ENCODE peak calls at places on chromosomes 1 and 21, in ten cellular contexts. V, F, D, K, C, E, H, T, L and Z are unnamed samples. For H3K36me3, the result is how much of the 10 kb centered on the place peaks cover.

GRCh38 chr1:224114787-224115175 is 870 bp downstream of the FBXO28 start:
- DNase-seq in V (no peak), F (no peak), D (no peak), K (no peak), C (no peak), E (no peak), H (no peak), T (no peak), L (no peak), Z (no peak)

GRCh38 chr1:18452550-18452949 is 28.2 kb upstream of the KLHDC7A start:
- DNase-seq in V (no peak), F (no peak), D (no peak), K (peak), C (no peak), E (peak), H (no peak), T (no peak), L (no peak), Z (peak)

GRCh38 chr1:200034821-200035396 is 7.4 kb downstream of the NR5A2 start:
- DNase-seq in V (no peak), F (peak), D (peak), K (no peak), C (no peak), E (no peak), H (no peak), T (no peak), L (no peak), Z (no peak)

GRCh38 chr1:173570370-173571030 is 32.4 kb downstream of the SLC9C2 start:
- DNase-seq in V (no peak), F (no peak), D (no peak), K (no peak), C (no peak), E (no peak), H (no peak), T (no peak), L (no peak), Z (no peak)

GRCh38 chr1:156260896-156261295 is 13.0 kb upstream of the PAQR6 start:
- DNase-seq in V (no peak), F (no peak), D (no peak), K (no peak), C (no peak), E (no peak), H (no peak), T (no peak), L (no peak), Z (no peak)

GRCh38 chr1:86713477-86713876 is 9.1 kb downstream of the SH3GLB1 start:
- DNase-seq in V (no peak), F (no peak), D (no peak), K (no peak), C (no peak), E (no peak), H (no peak), T (no peak), L (no peak), Z (no peak)

GRCh38 chr1:40047769-40048168 is 7.2 kb downstream of the CAP1 start:
- DNase-seq in V (no peak), F (no peak), D (no peak), K (no peak), C (no peak), E (no peak), H (no peak), T (no peak), L (no peak), Z (no peak)

GRCh38 chr1:44526295-44527073 is 121.4 kb downstream of the RNF220 start:
- DNase-seq in V (no peak), F (no peak), D (no peak), K (no peak), C (no peak), E (no peak), H (no peak), T (no peak), L (no peak), Z (no peak)

GRCh38 chr1:55338448-55338820 is 123.3 kb upstream of the USP24 start:
- DNase-seq in V (no peak), F (no peak), D (no peak), K (no peak), C (no peak), E (no peak), H (no peak), T (no peak), L (no peak), Z (no peak)

GRCh38 chr21:37452222-37452621 is 85.6 kb downstream of the DYRK1A start:
- DNase-seq in V (peak), F (peak), D (no peak), K (no peak), C (no peak), E (no peak), H (no peak), T (no peak), L (peak), Z (no peak)

GRCh38 chr1:159996653-159997052 is 35.1 kb downstream of the PIGM start:
- DNase-seq in V (no peak), F (peak), D (no peak), K (no peak), C (no peak), E (no peak), H (no peak), T (peak), L (no peak), Z (no peak)

GRCh38 chr1:30395631-30396030 is 327.8 kb downstream of the MATN1 start:
- DNase-seq in V (no peak), F (no peak), D (no peak), K (no peak), C (no peak), E (no peak), H (no peak), T (no peak), L (no peak), Z (no peak)

GRCh38 chr1:93842750-93843500 is 36.1 kb downstream of the DNTTIP2 start:
- DNase-seq in V (no peak), F (peak), D (no peak), K (peak), C (no peak), E (no peak), H (no peak), T (peak), L (no peak), Z (no peak)

GRCh38 chr1:214588963-214589597 is 13.9 kb upstream of the CENPF start:
- DNase-seq in V (no peak), F (peak), D (no peak), K (no peak), C (no peak), E (no peak), H (no peak), T (no peak), L (no peak), Z (no peak)

GRCh38 chr1:111214086-111214801 is 13.3 kb upstream of the CHI3L2 start:
- DNase-seq in V (no peak), F (peak), D (no peak), K (peak), C (no peak), E (no peak), H (no peak), T (no peak), L (no peak), Z (peak)

GRCh38 chr1:75602486-75602885 is 8.4 kb downstream of the SLC44A5 start:
- DNase-seq in V (no peak), F (no peak), D (no peak), K (no peak), C (no peak), E (no peak), H (no peak), T (no peak), L (no peak), Z (no peak)

GRCh38 chr1:9449106-9449627 is 90.1 kb upstream of the SLC25A33 start:
- DNase-seq in V (no peak), F (peak), D (no peak), K (no peak), C (no peak), E (no peak), H (no peak), T (no peak), L (no peak), Z (no peak)

GRCh38 chr21:44391345-44392091 is 38.1 kb downstream of the TRPM2 start:
- DNase-seq in V (peak), F (no peak), D (peak), K (no peak), C (peak), E (no peak), H (no peak), T (no peak), L (no peak), Z (no peak)

GRCh38 chr1:100164226-100164625 is 13.8 kb downstream of the LRRC39 start:
- DNase-seq in V (no peak), F (peak), D (no peak), K (no peak), C (no peak), E (no peak), H (no peak), T (no peak), L (no peak), Z (no peak)

GRCh38 chr21:26177187-26177586 is 6.6 kb upstream of the APP start:
- DNase-seq in V (no peak), F (no peak), D (no peak), K (no peak), C (no peak), E (no peak), H (no peak), T (no peak), L (no peak), Z (no peak)

GRCh38 chr1:42136466-42136865 is 16.7 kb upstream of the GUCA2B start:
- DNase-seq in V (no peak), F (no peak), D (no peak), K (no peak), C (no peak), E (no peak), H (no peak), T (no peak), L (no peak), Z (no peak)

GRCh38 chr1:40774266-40774998 is 9.2 kb upstream of the KCNQ4 start:
- DNase-seq in V (no peak), F (peak), D (peak), K (peak), C (peak), E (peak), H (peak), T (no peak), L (no peak), Z (peak)

GRCh38 chr1:204318324-204318723 is 41.4 kb downstream of the PLEKHA6 start:
- DNase-seq in V (no peak), F (no peak), D (no peak), K (no peak), C (no peak), E (no peak), H (no peak), T (no peak), L (no peak), Z (no peak)

GRCh38 chr1:12047120-12047876 is 15.8 kb upstream of the TNFRSF8 start:
- DNase-seq in V (no peak), F (peak), D (no peak), K (no peak), C (peak), E (peak), H (peak), T (no peak), L (no peak), Z (no peak)

GRCh38 chr1:50977575-50978143 is 7.6 kb downstream of the CDKN2C start:
- DNase-seq in V (peak), F (peak), D (peak), K (peak), C (peak), E (no peak), H (peak), T (no peak), L (no peak), Z (no peak)

GRCh38 chr1:117607471-117607870 is 1.6 kb downstream of the TENT5C start:
- DNase-seq in V (no peak), F (no peak), D (peak), K (peak), C (peak), E (peak), H (peak), T (no peak), L (no peak), Z (no peak)

GRCh38 chr1:112815376-112815775 is 100.2 kb upstream of the PPM1J start:
- DNase-seq in V (no peak), F (no peak), D (no peak), K (no peak), C (no peak), E (no peak), H (no peak), T (no peak), L (no peak), Z (no peak)

GRCh38 chr1:204990059-204990664 is 52.9 kb upstream of the CNTN2 start:
- DNase-seq in V (no peak), F (no peak), D (no peak), K (no peak), C (no peak), E (no peak), H (no peak), T (no peak), L (no peak), Z (no peak)

GRCh38 chr1:57293214-57293613 is 130.6 kb downstream of the DAB1 start:
- DNase-seq in V (no peak), F (no peak), D (no peak), K (no peak), C (no peak), E (no peak), H (no peak), T (no peak), L (no peak), Z (no peak)

GRCh38 chr1:184555665-184556641 is 169.1 kb downstream of the C1orf21 start:
- DNase-seq in V (no peak), F (no peak), D (no peak), K (no peak), C (no peak), E (no peak), H (no peak), T (no peak), L (no peak), Z (no peak)

GRCh38 chr21:36059823-36060158 is 535 bp downstream of the SETD4 start:
- DNase-seq in V (peak), F (no peak), D (peak), K (no peak), C (no peak), E (no peak), H (no peak), T (no peak), L (no peak), Z (no peak)

GRCh38 chr1:84489766-84490165 is 10.7 kb downstream of the RPF1 start:
- DNase-seq in V (no peak), F (peak), D (no peak), K (no peak), C (no peak), E (no peak), H (no peak), T (no peak), L (no peak), Z (no peak)
- H3K36me3 ChIP-seq in V (half or more), F (under half), D (half or more), K (half or more), C (under half), E (under half), H (under half), T (under half), L (under half), Z (under half)

DNA sequence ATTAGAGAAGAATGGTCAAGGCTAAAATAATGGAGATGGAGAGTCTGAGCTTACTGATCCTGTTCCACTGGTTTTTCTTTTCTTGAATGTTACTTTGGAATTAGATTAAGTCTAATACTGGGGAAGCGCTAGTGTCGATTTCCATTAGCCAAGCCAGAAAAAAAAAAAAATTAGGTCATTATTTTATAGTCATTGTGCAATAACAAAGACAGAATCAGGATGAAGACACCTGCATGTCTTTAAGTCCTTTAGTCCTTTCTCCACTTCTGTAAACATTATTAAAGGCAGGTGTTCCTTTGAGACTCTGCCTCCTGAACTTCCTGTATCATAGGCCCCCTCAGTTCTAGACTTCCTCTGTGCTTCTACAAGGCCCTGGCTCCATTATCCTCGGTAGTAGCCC is 42.8 kb downstream of the MYSM1 start:
- DNase-seq in V (no peak), F (no peak), D (no peak), K (no peak), C (no peak), E (no peak), H (no peak), T (no peak), L (no peak), Z (no peak)
- H3K36me3 ChIP-seq in V (half or more), F (under half), D (under half), K (half or more), C (under half), E (under half), H (under half), T (under half), L (under half), Z (under half)

GRCh38 chr1:46191033-46191701 is 7.1 kb downstream of the POMGNT1 start:
- DNase-seq in V (no peak), F (peak), D (no peak), K (no peak), C (no peak), E (no peak), H (no peak), T (no peak), L (no peak), Z (no peak)

GRCh38 chr1:46187106-46187869 is 10.9 kb downstream of the POMGNT1 start:
- DNase-seq in V (no peak), F (no peak), D (peak), K (no peak), C (no peak), E (no peak), H (no peak), T (no peak), L (no peak), Z (no peak)

GRCh38 chr1:46188295-46189030 is 9.8 kb downstream of the POMGNT1 start:
- DNase-seq in V (no peak), F (no peak), D (peak), K (no peak), C (no peak), E (no peak), H (no peak), T (no peak), L (no peak), Z (no peak)

GRCh38 chr1:46193984-46194570 is 4.2 kb downstream of the POMGNT1 start:
- DNase-seq in V (no peak), F (no peak), D (no peak), K (no peak), C (no peak), E (no peak), H (no peak), T (no peak), L (no peak), Z (no peak)

DNA sequence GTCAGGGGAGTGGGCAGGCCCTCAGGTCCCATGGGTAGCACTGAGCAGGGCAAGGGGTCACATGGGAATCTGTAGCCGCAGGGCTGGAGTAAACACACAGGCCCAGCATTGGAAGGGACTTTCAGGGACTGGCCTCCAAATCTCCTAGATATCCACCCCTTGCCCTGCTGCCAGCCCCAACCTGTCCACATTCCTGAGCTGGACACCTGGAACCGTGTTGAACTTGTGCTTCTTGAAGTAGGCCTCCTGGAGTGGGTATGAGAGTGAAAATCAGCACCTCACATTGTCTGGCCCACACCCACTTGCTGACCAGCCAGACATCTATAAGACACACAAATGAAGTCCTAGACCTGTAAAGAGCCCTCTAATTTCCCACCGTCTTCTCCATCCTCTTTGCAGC is 7.7 kb downstream of the POMGNT1 start:
- DNase-seq in V (no peak), F (no peak), D (no peak), K (no peak), C (no peak), E (no peak), H (peak), T (no peak), L (no peak), Z (no peak)
- H3K36me3 ChIP-seq in V (half or more), F (under half), D (under half), K (under half), C (under half), E (under half), H (under half), T (under half), L (under half), Z (under half)

DNA sequence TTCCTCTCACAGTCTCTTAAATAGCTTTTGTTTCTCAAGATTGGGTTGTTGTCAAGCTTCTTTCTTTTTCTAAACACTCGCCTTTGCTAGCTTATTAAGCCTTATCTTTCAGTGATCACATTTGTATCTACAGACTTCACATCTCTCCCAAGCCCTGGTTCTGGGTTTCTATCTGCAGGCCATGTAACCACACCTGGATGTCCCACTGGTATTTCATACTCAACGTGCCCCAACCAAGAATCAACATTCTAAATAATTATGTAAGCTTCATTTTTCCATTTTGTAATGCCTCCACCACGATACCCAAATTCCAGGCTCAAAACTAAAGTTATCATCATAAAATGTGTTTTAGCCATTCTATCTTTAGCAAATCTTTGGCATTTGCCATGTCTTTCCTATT is 372.2 kb downstream of the USH2A start:
- DNase-seq in V (no peak), F (no peak), D (no peak), K (no peak), C (no peak), E (no peak), H (no peak), T (no peak), L (no peak), Z (no peak)
- H3K36me3 ChIP-seq in V (under half), F (under half), D (under half), K (under half), C (under half), E (under half), H (under half), T (under half), L (under half), Z (under half)

GRCh38 chr1:35915693-35916092 is 15.2 kb upstream of the AGO3 start:
- DNase-seq in V (no peak), F (peak), D (no peak), K (no peak), C (no peak), E (no peak), H (no peak), T (no peak), L (no peak), Z (peak)
- H3K36me3 ChIP-seq in V (half or more), F (under half), D (half or more), K (half or more), C (half or more), E (under half), H (half or more), T (half or more), L (under half), Z (half or more)

GRCh38 chr1:212045981-212046380 is 10.4 kb downstream of the DTL start:
- DNase-seq in V (no peak), F (peak), D (no peak), K (no peak), C (no peak), E (no peak), H (no peak), T (no peak), L (no peak), Z (no peak)
- H3K36me3 ChIP-seq in V (half or more), F (under half), D (under half), K (under half), C (under half), E (under half), H (under half), T (under half), L (under half), Z (half or more)

GRCh38 chr1:3145489-3146325 is 76.7 kb downstream of the PRDM16 start:
- DNase-seq in V (no peak), F (no peak), D (no peak), K (no peak), C (no peak), E (no peak), H (no peak), T (no peak), L (no peak), Z (no peak)
- H3K36me3 ChIP-seq in V (under half), F (under half), D (under half), K (under half), C (under half), E (under half), H (under half), T (under half), L (under half), Z (under half)